ENCODE peak calls at places on chromosome X, in six cellular contexts. F is AG04450, T is fibroblast of lung, H is fibroblast of mammary gland, R is heart right ventricle, I is sigmoid colon. D is an unnamed sample.

GRCh38 chrX:123274796-123275195 is 90.7 kb downstream of the GRIA3 start:
- DNase-seq in I (no peak), H (no peak), T (no peak), F (no peak), R (no peak), D (no peak)

GRCh38 chrX:48968377-48968776 is 3.3 kb downstream of the KCND1 start:
- DNase-seq in R (no peak), F (no peak), I (no peak), H (no peak), T (no peak), D (no peak)

GRCh38 chrX:39661508-39661907 is 436.2 kb downstream of the BCOR start:
- DNase-seq in F (no peak), I (no peak), H (no peak), T (no peak), R (no peak), D (no peak)

GRCh38 chrX:30816079-30816478 is 73.0 kb downstream of the TAB3 start:
- DNase-seq in I (no peak), R (no peak), F (no peak), T (no peak), H (no peak), D (no peak)

GRCh38 chrX:135435139-135435922 is 13.6 kb downstream of the SMIM10L2A start:
- DNase-seq in H (no peak), I (no peak), R (no peak), T (no peak), F (no peak), D (no peak)

GRCh38 chrX:120365320-120365719 is 3.4 kb downstream of the ATP1B4 start:
- DNase-seq in H (peak), I (no peak), F (no peak), R (peak), T (peak), D (no peak)

GRCh38 chrX:46758163-46758955 is 559 bp downstream of the SLC9A7 start:
- DNase-seq in H (no peak), T (peak), R (peak), F (no peak), I (no peak), D (no peak)

GRCh38 chrX:39736219-39737211 is 361.2 kb downstream of the BCOR start:
- DNase-seq in R (peak), I (peak), F (no peak), T (peak), H (peak), D (peak)

GRCh38 chrX:67789536-67789935 is 245.7 kb downstream of the AR start:
- DNase-seq in F (no peak), H (no peak), I (no peak), T (no peak), R (no peak), D (no peak)

GRCh38 chrX:42530027-42530426 is 247.9 kb downstream of the PPP1R2C start:
- DNase-seq in I (no peak), R (no peak), H (peak), T (peak), F (no peak), D (peak)

DNA sequence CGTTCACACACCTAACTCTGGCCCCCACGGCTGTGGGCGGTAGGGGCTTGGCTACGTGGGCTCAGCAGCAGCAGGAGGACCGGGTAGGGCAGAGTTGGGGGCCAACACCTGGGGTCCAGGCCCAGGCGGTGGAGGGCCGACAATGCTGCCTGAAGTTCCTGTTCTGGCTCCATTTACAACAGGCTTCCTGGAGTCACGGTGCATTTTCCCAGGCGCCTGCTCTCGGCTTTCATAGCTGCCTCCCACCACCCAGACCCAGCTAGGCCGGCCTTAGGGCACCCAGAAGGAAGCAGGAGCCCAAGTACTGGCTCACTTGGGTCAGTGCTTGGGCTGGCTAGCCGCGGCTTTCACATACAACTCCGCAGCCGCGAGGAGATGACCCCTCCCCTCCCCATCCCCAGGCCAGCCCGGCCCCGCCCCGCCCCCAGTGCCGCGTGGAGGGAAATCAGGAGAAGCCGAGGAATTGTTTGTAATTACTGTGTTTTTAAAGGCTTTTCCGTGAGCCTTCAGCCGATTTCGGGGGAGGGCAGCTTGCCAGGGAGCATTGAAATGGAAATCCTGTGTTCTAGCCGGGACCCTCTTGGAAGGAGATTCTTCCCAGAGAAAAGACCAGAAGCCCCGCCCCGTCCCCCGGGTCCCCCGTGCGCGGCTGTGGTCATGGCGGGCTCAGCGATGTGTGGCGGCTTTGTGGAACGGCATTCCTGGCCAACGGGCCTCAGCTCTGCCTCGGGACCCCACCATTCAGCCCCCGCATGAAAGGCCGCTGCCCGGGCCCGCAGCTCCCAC is 28.5 kb downstream of the PJA1 start:
- DNase-seq in I (peak), F (no peak), H (no peak), R (peak), T (peak), D (no peak)
- H3K4me3 ChIP-seq in I (peak), F (no peak), H (no peak), R (peak), T (no peak), D (no peak)

GRCh38 chrX:149508467-149508866 is 3.4 kb upstream of the IDS start:
- DNase-seq in H (no peak), T (no peak), F (no peak), R (no peak), I (no peak), D (no peak)
- TF ChIP-seq CTCF in H (no peak), T (no peak), F (no peak), R (no peak), I (no peak), D (no peak)

GRCh38 chrX:96410927-96411326 is 273.7 kb upstream of the DIAPH2 start:
- DNase-seq in I (no peak), T (no peak), F (no peak), H (no peak), R (no peak), D (no peak)
- H3K4me3 ChIP-seq in I (no peak), T (no peak), F (no peak), H (no peak), R (no peak), D (no peak)

DNA sequence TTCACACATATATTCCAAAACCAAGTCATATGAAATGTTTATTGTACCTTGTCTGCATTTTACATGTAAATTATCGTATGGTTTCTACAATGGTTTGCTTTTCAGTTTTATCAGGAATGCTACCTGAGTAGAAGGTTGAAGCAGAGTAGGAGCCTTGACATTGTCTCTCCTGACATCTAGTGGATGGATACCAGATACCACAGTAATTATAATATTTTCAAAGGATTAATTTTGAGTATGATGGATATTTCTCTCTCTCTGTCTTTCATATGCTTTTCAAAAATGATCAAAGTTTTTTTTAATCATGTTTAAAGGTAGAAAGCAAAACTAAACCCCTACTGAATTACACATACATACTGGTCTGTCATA is 109.4 kb upstream of the KLHL13 start:
- DNase-seq in H (peak), R (no peak), T (no peak), F (no peak), I (no peak), D (no peak)
- TF ChIP-seq CTCF in H (peak), R (peak), T (peak), F (peak), I (no peak), D (peak)

GRCh38 chrX:15311119-15311518 is 4.3 kb downstream of the ASB11 start:
- DNase-seq in R (no peak), T (no peak), I (no peak), H (no peak), F (no peak), D (no peak)
- H3K4me3 ChIP-seq in R (no peak), T (no peak), I (no peak), H (no peak), F (no peak), D (no peak)

GRCh38 chrX:50100188-50100587 is 100.6 kb downstream of the AKAP4 start:
- DNase-seq in H (peak), R (no peak), I (no peak), F (no peak), T (no peak), D (no peak)
- TF ChIP-seq CTCF in H (peak), R (peak), I (peak), F (no peak), T (peak), D (peak)

DNA sequence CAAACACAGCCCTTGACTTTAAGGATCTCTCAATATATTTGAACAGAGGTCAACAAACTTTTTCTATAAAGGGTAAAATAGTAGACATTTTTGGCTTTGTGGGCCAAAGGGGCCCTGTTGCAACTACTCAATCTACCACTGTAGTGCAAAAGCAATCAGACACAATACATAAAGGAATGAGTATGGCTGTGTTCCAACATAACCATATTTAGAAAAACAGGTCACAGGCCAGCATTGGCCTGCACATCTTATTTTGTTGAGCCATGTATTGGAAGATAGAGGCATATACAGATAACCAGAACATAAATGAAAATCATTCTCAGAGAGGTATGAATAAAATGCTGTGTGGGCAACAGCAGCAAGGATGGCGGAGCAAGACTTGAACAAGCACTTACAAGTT is 49.8 kb downstream of the MID1 start:
- DNase-seq in I (no peak), H (peak), R (no peak), F (no peak), T (no peak), D (no peak)
- H3K4me3 ChIP-seq in I (no peak), H (no peak), R (no peak), F (no peak), T (no peak), D (no peak)

D was measured in retinal pigment epithelial cell.